ENCODE peak calls at places on chromosomes 6 and 20, in five cellular contexts. O, K, S, N and W are unnamed samples.

GRCh38 chr6:1644516-1644915 is 34.8 kb downstream of the FOXC1 start:
- DNase-seq in O (no peak), K (no peak), S (no peak), N (no peak), W (no peak)

GRCh38 chr6:144383336-144383735 is 98.2 kb downstream of the UTRN start:
- DNase-seq in O (no peak), K (no peak), S (no peak), N (no peak), W (no peak)

GRCh38 chr6:15296249-15296648 is 50.4 kb downstream of the JARID2 start:
- DNase-seq in O (no peak), K (no peak), S (no peak), N (no peak), W (no peak)

GRCh38 chr6:125114248-125114858 is 39.2 kb upstream of the TPD52L1 start:
- DNase-seq in O (peak), K (peak), S (peak), N (no peak), W (peak)

GRCh38 chr20:38073307-38074010 is 39.9 kb downstream of the RPRD1B start:
- DNase-seq in O (no peak), K (peak), S (peak), N (peak), W (peak)

GRCh38 chr6:32327103-32327502 is 44.6 kb downstream of the TSBP1 start:
- DNase-seq in O (no peak), K (no peak), S (no peak), N (no peak), W (no peak)

GRCh38 chr6:139249387-139249786 is 42.4 kb downstream of the TXLNB start:
- DNase-seq in O (no peak), K (no peak), S (no peak), N (peak), W (no peak)

GRCh38 chr6:133396225-133396624 is 155.1 kb downstream of the EYA4 start:
- DNase-seq in O (no peak), K (no peak), S (no peak), N (no peak), W (peak)

GRCh38 chr20:53981752-53982437 is 88.5 kb downstream of the BCAS1 start:
- DNase-seq in O (no peak), K (no peak), S (no peak), N (no peak), W (no peak)

GRCh38 chr6:163243691-163244505 is 170.6 kb upstream of the QKI start:
- DNase-seq in O (no peak), K (no peak), S (no peak), N (no peak), W (no peak)

GRCh38 chr6:34473967-34474366 is 8.1 kb downstream of the PACSIN1 start:
- DNase-seq in O (no peak), K (no peak), S (no peak), N (no peak), W (no peak)

GRCh38 chr6:17574871-17575560 is 25.1 kb upstream of the FAM8A1 start:
- DNase-seq in O (no peak), K (no peak), S (no peak), N (peak), W (peak)

GRCh38 chr6:36351152-36351571 is 14.5 kb upstream of the BNIP5 start:
- DNase-seq in O (no peak), K (no peak), S (no peak), N (peak), W (peak)

GRCh38 chr20:10297684-10298240 is 79.1 kb downstream of the SNAP25 start:
- DNase-seq in O (peak), K (no peak), S (no peak), N (no peak), W (peak)

GRCh38 chr6:138044458-138044857 is 62.8 kb downstream of the PERP start:
- DNase-seq in O (no peak), K (no peak), S (no peak), N (no peak), W (no peak)

GRCh38 chr6:141426400-141426980 is 706.2 kb upstream of the GJE1 start:
- DNase-seq in O (no peak), K (no peak), S (no peak), N (peak), W (no peak)

GRCh38 chr6:43231053-43231452 is 1.8 kb upstream of the DNPH1 start:
- DNase-seq in O (no peak), K (no peak), S (no peak), N (peak), W (no peak)

GRCh38 chr6:84785676-84786075 is 21.3 kb upstream of the TBX18 start:
- DNase-seq in O (no peak), K (no peak), S (no peak), N (peak), W (no peak)

GRCh38 chr20:44901972-44902371 is 7.9 kb upstream of the PABPC1L start:
- DNase-seq in O (no peak), K (no peak), S (no peak), N (peak), W (peak)

GRCh38 chr6:45900808-45901752 is 114.6 kb downstream of the CLIC5 start:
- DNase-seq in O (no peak), K (no peak), S (no peak), N (no peak), W (peak)

GRCh38 chr6:107386340-107386739 is 73.0 kb downstream of the PDSS2 start:
- DNase-seq in O (no peak), K (no peak), S (no peak), N (no peak), W (peak)

GRCh38 chr6:31574106-31575061 is 981 bp upstream of the TNF start:
- DNase-seq in O (no peak), K (no peak), S (no peak), N (peak), W (no peak)

GRCh38 chr6:40352527-40353170 is 234.5 kb downstream of the LRFN2 start:
- DNase-seq in O (no peak), K (no peak), S (no peak), N (peak), W (no peak)

GRCh38 chr6:82095091-82095490 is 152.5 kb downstream of the IBTK start:
- DNase-seq in O (no peak), K (no peak), S (no peak), N (no peak), W (no peak)